ENCODE peak calls at places on chromosome 14, in eight cellular contexts. B, L, J, P, W, V, D and T are unnamed samples.

GRCh38 chr14:29584992-29585391 is 342.7 kb downstream of the PRKD1 start:
- DNase-seq in J (peak; percentile 32), P (no peak), V (peak; percentile 92), W (no peak), B (peak; percentile 73), D (no peak), L (peak; percentile 21), T (peak; percentile 5)

GRCh38 chr14:69088523-69089445 is 64.1 kb downstream of the DCAF5 start:
- DNase-seq in W (no peak), L (peak; percentile 78), V (no peak), P (no peak), B (peak; percentile 56), J (no peak), D (no peak), T (no peak)

GRCh38 chr14:56498112-56498511 is 81.5 kb upstream of the TMEM260 start:
- DNase-seq in D (no peak), B (no peak), J (no peak), L (no peak), V (no peak), W (no peak), P (no peak), T (no peak)

GRCh38 chr14:104246401-104247335 is 108.3 kb downstream of the KIF26A start:
- DNase-seq in V (no peak), J (no peak), W (no peak), D (no peak), P (no peak), L (no peak), B (no peak), T (no peak)

GRCh38 chr14:31954991-31955390 is 122.1 kb upstream of the ARHGAP5 start:
- DNase-seq in V (peak; percentile 36), L (no peak), W (no peak), D (no peak), B (no peak), P (no peak), J (no peak), T (no peak)

GRCh38 chr14:66746316-66747006 is 238.5 kb downstream of the GPHN start:
- DNase-seq in P (no peak), L (peak; percentile 59), V (peak; percentile 61), W (no peak), D (no peak), J (peak; percentile 49), B (peak; percentile 3), T (no peak)

GRCh38 chr14:61894452-61895077 is 132.3 kb downstream of the SNAPC1 start:
- DNase-seq in B (peak; percentile 16), W (no peak), P (peak; percentile 46), L (peak; percentile 65), D (peak; percentile 75), J (peak; percentile 67), V (peak; percentile 75), T (peak; percentile 34)

GRCh38 chr14:95180966-95181733 is 23.8 kb upstream of the DICER1 start:
- DNase-seq in B (no peak), J (no peak), W (no peak), P (no peak), D (no peak), V (no peak), L (no peak), T (no peak)

GRCh38 chr14:72818998-72819397 is 74.9 kb downstream of the DPF3 start:
- DNase-seq in D (no peak), B (no peak), J (no peak), P (no peak), L (no peak), W (no peak), V (no peak), T (no peak)

GRCh38 chr14:72898448-72898847 is 4.5 kb upstream of the DPF3 start:
- DNase-seq in L (no peak), D (no peak), W (no peak), V (no peak), B (no peak), P (no peak), J (no peak), T (no peak)

GRCh38 chr14:47557894-47558293 is 117.5 kb downstream of the MDGA2 start:
- DNase-seq in D (no peak), L (no peak), B (no peak), V (no peak), P (no peak), J (no peak), W (no peak), T (no peak)

GRCh38 chr14:61646366-61647101 is 48.8 kb upstream of the HIF1A start:
- DNase-seq in V (no peak), J (no peak), L (peak; percentile 97), D (no peak), W (no peak), P (no peak), B (no peak), T (no peak)

GRCh38 chr14:60331201-60332045 is 82.4 kb downstream of the PPM1A start:
- DNase-seq in D (peak; percentile 86), V (peak; percentile 76), P (peak; percentile 73), W (peak; percentile 42), J (peak; percentile 64), B (no peak), L (peak; percentile 42), T (peak; percentile 89)

GRCh38 chr14:39034481-39035296 is 68.3 kb downstream of the SEC23A start:
- DNase-seq in V (no peak), J (peak; percentile 60), D (no peak), L (peak; percentile 6), P (no peak), B (no peak), W (no peak), T (no peak)

GRCh38 chr14:73633517-73634332 is 11.1 kb upstream of the DNAL1 start:
- DNase-seq in W (peak; percentile 28), B (no peak), J (peak; percentile 81), P (peak; percentile 37), V (peak; percentile 80), D (peak; percentile 73), L (peak; percentile 50), T (peak; percentile 51)

GRCh38 chr14:65096323-65097089 is 5.8 kb downstream of the MAX start:
- DNase-seq in B (no peak), V (peak; percentile 22), J (no peak), D (no peak), P (no peak), L (peak; percentile 31), W (no peak), T (no peak)

GRCh38 chr14:63901434-63902085 is 48.8 kb downstream of the SYNE2 start:
- DNase-seq in V (peak; percentile 67), P (no peak), B (peak; percentile 61), D (no peak), J (no peak), L (peak; percentile 50), W (no peak), T (no peak)

GRCh38 chr14:78697341-78697740 is 527.2 kb downstream of the NRXN3 start:
- DNase-seq in J (peak; percentile 9), B (no peak), D (no peak), P (no peak), W (no peak), L (peak; percentile 46), V (peak; percentile 5), T (no peak)

GRCh38 chr14:75459099-75459741 is 31.4 kb downstream of the JDP2 start:
- DNase-seq in L (no peak), V (no peak), J (no peak), W (no peak), B (no peak), P (no peak), D (no peak), T (no peak)